ENCODE peak calls at places on chromosomes 2 and 18, in nine cellular contexts. R is nephron progenitor cell, K is esophagus muscularis mucosa, C is endothelial cell, A is Calu3, L is AG09319, X is RWPE1, N is tibial artery, F is chondrocyte. E is an unnamed sample.

GRCh38 chr2:233209117-233209977 is 42.1 kb upstream of the ATG16L1 start:
- DNase-seq in R (no peak), X (peak), C (no peak), L (no peak), K (no peak), N (no peak), A (no peak), F (peak), E (no peak)

GRCh38 chr2:129499747-129500146 is 479.7 kb upstream of the RAB6C start:
- DNase-seq in C (no peak), K (no peak), F (no peak), R (no peak), X (peak), N (no peak), A (no peak), L (no peak), E (no peak)

GRCh38 chr2:63665806-63666205 is 77.0 kb downstream of the MDH1 start:
- DNase-seq in A (no peak), R (no peak), N (no peak), F (no peak), K (no peak), X (no peak), L (peak), C (no peak), E (no peak)

GRCh38 chr18:64175432-64175831 is 26.5 kb upstream of the LINC00305 start:
- DNase-seq in K (no peak), N (no peak), R (no peak), C (no peak), F (no peak), L (no peak), X (no peak), A (no peak), E (no peak)

GRCh38 chr2:227188292-227188691 is 23.9 kb downstream of the COL4A3 start:
- DNase-seq in X (no peak), F (no peak), L (no peak), C (no peak), K (peak), A (peak), N (no peak), R (no peak), E (no peak)

GRCh38 chr2:196481323-196481695 is 158.2 kb upstream of the CCDC150 start:
- DNase-seq in R (no peak), K (no peak), N (no peak), C (no peak), F (no peak), L (peak), A (no peak), X (no peak), E (no peak)

GRCh38 chr18:36534154-36534688 is 236.7 kb downstream of the FHOD3 start:
- DNase-seq in C (no peak), R (no peak), X (no peak), K (peak), A (no peak), F (no peak), N (no peak), L (no peak), E (no peak)

GRCh38 chr18:11995445-11996189 is 14.3 kb downstream of the IMPA2 start:
- DNase-seq in K (no peak), F (no peak), C (peak), N (peak), R (peak), L (peak), X (peak), A (peak), E (peak)

GRCh38 chr2:231425291-231425810 is 29.8 kb downstream of the B3GNT7 start:
- DNase-seq in F (no peak), A (no peak), N (no peak), K (no peak), C (no peak), R (no peak), X (no peak), L (no peak), E (no peak)

GRCh38 chr18:25518716-25519053 is 166.7 kb upstream of the ZNF521 start:
- DNase-seq in R (no peak), L (no peak), C (no peak), F (no peak), A (no peak), N (no peak), K (no peak), X (no peak), E (no peak)

GRCh38 chr2:200172944-200173481 is 133.5 kb upstream of the SPATS2L start:
- DNase-seq in L (peak), F (no peak), C (no peak), A (no peak), K (peak), R (no peak), X (no peak), N (no peak), E (no peak)

GRCh38 chr2:104853926-104854506 is at the start of gene POU3F3:
- DNase-seq in L (peak), X (no peak), C (peak), F (no peak), R (peak), K (peak), A (no peak), N (peak), E (no peak)

GRCh38 chr18:48814490-48815181 is 136.1 kb downstream of the SMAD7 start:
- DNase-seq in C (no peak), R (no peak), K (no peak), A (no peak), N (peak), F (peak), X (no peak), L (no peak), E (no peak)

GRCh38 chr2:230934291-230935131 is 9.5 kb upstream of the GPR55 start:
- DNase-seq in R (no peak), L (no peak), N (no peak), F (no peak), A (no peak), C (no peak), X (no peak), K (peak), E (no peak)

GRCh38 chr2:15145046-15145817 is 415.9 kb downstream of the NBAS start:
- DNase-seq in N (no peak), X (no peak), K (no peak), F (no peak), R (no peak), C (no peak), L (no peak), A (no peak), E (no peak)

GRCh38 chr2:54646170-54646927 is 77.1 kb upstream of the EML6 start:
- DNase-seq in C (no peak), K (no peak), R (no peak), X (no peak), F (no peak), L (no peak), N (no peak), A (no peak), E (no peak)

GRCh38 chr2:212893216-212893615 is 258.2 kb downstream of the IKZF2 start:
- DNase-seq in K (no peak), F (no peak), N (no peak), R (no peak), X (no peak), C (no peak), L (no peak), A (no peak), E (no peak)

GRCh38 chr2:212897296-212897695 is 254.1 kb downstream of the IKZF2 start:
- DNase-seq in X (no peak), A (no peak), R (no peak), N (no peak), L (no peak), C (no peak), F (no peak), K (no peak), E (no peak)

GRCh38 chr2:212894026-212894425 is 257.4 kb downstream of the IKZF2 start:
- DNase-seq in F (no peak), L (no peak), N (no peak), K (no peak), X (no peak), C (no peak), A (no peak), R (no peak), E (no peak)

GRCh38 chr2:212891580-212891979 is 259.8 kb downstream of the IKZF2 start:
- DNase-seq in F (no peak), A (no peak), N (no peak), X (no peak), R (no peak), L (no peak), C (no peak), K (no peak), E (no peak)

GRCh38 chr2:212892193-212892592 is 259.2 kb downstream of the IKZF2 start:
- DNase-seq in A (no peak), R (no peak), N (no peak), C (peak), X (no peak), F (no peak), L (no peak), K (no peak), E (no peak)
- TF ChIP-seq CTCF in A (no peak), R (no peak), N (no peak), C (peak), X (no peak), F (peak), L (peak), K (peak), E (no peak)

GRCh38 chr2:242044206-242044590 is 174.7 kb downstream of the RTP5 start:
- DNase-seq in F (no peak), L (no peak), K (no peak), X (no peak), R (no peak), A (no peak), N (no peak), C (no peak), E (no peak)
- TF ChIP-seq CTCF in F (no peak), L (no peak), K (no peak), X (no peak), R (no peak), A (no peak), N (no peak), C (no peak), E (no peak)

GRCh38 chr2:128469875-128470274 is 151.2 kb upstream of the HS6ST1 start:
- DNase-seq in X (no peak), F (no peak), R (no peak), A (no peak), N (no peak), L (no peak), K (peak), C (no peak), E (no peak)

GRCh38 chr2:128466377-128467175 is 147.9 kb upstream of the HS6ST1 start:
- DNase-seq in F (no peak), R (no peak), L (no peak), N (peak), K (peak), A (no peak), X (no peak), C (no peak), E (no peak)

GRCh38 chr2:128467321-128467901 is 148.7 kb upstream of the HS6ST1 start:
- DNase-seq in A (no peak), X (no peak), R (no peak), N (no peak), F (no peak), L (no peak), K (peak), C (no peak), E (no peak)

GRCh38 chr2:128468186-128468585 is 149.5 kb upstream of the HS6ST1 start:
- DNase-seq in L (no peak), R (no peak), N (no peak), K (no peak), C (no peak), F (no peak), A (no peak), X (no peak), E (no peak)

DNA sequence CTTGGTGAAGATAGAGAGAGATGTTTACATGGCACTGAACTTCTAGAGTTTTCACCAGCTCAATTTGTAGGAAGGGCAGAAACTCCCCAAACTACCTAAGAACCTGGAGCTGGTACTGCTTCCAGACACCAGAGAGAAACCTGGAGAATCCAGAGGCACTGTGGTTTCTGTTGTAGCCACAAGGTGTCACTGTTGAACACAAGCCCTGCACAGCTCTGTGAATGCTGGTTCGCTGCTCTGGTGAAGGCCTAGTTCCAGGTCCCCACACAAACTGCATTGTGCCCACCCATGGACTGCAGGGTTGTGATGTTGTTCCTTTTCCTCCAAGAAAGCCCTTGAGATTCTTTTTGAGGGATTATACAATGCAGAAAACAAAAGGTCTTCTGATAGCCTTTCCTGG is 150.5 kb upstream of the HS6ST1 start:
- DNase-seq in L (no peak), X (no peak), R (no peak), A (no peak), N (no peak), F (no peak), C (no peak), K (peak), E (no peak)
- TF ChIP-seq CTCF in L (peak), X (no peak), R (peak), A (peak), N (no peak), F (peak), C (peak), K (no peak), E (no peak)

DNA sequence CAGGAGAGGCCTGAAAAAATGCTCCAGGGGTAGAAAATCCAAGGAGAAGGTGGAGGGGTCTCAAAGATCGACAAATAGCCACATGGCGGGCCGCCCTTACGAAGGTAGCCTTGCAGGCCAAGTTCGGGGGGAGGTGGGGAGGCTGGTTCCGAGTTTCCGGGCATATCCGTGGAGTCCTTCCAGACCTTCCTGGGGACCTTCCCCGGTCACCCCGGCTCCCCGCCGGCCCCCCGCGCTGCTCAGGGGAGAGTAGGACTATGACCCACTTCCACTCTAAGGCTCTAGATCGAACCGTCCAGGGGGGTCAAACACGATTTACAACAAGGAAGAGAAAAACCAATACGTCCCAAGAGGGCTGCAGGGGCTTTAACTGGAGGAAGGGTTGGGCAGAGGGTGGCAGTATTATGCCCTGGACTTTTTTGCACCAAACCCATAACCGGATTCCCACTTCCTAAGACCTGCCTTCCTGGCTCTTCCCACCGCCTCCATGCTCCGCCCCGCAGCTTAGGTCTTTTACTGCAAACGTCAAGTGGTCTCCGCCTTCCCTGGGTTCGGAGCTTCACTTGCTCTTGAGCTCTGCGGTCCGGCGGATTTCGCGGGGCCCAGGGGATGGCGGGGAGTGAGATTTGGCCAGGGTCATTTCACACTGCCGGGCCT is 789 bp upstream of the LYPD6 start:
- DNase-seq in K (peak), A (peak), N (peak), X (peak), C (peak), L (peak), F (no peak), R (peak), E (no peak)
- TF ChIP-seq CTCF in K (no peak), A (no peak), N (no peak), X (no peak), C (no peak), L (no peak), F (peak), R (no peak), E (no peak)